ENCODE peak calls at places on chromosomes 4 and X, in nine cellular contexts. E, P, V, M, H, O, R, C and D are unnamed samples. For H3K9me3, the result is how much of the 10 kb centered on the place peaks cover.

GRCh38 chrX:33001107-33001506 is 210.2 kb downstream of the DMD start:
- DNase-seq in E (no peak), P (no peak), V (no peak), M (no peak), H (no peak), O (no peak), R (no peak), C (no peak), D (no peak)

GRCh38 chr4:102620697-102621497 is 119.7 kb downstream of the NFKB1 start:
- DNase-seq in E (no peak), P (peak), V (peak), M (no peak), H (no peak), O (no peak), R (no peak), C (peak), D (no peak)

GRCh38 chr4:64465263-64465662 is 56.0 kb upstream of the TECRL start:
- DNase-seq in E (no peak), P (no peak), V (no peak), M (no peak), H (no peak), O (no peak), R (no peak), C (no peak), D (no peak)

GRCh38 chrX:15525664-15526416 is 25.2 kb downstream of the BMX start:
- DNase-seq in E (no peak), P (no peak), V (no peak), M (no peak), H (no peak), O (no peak), R (no peak), C (no peak), D (no peak)

GRCh38 chr4:140932646-140933045 is 176.5 kb upstream of the TBC1D9 start:
- DNase-seq in E (no peak), P (no peak), V (no peak), M (no peak), H (no peak), O (no peak), R (no peak), C (no peak), D (no peak)

GRCh38 chr4:48645225-48645794 is 134.8 kb downstream of the FRYL start:
- DNase-seq in E (no peak), P (no peak), V (no peak), M (no peak), H (no peak), O (no peak), R (no peak), C (no peak), D (no peak)

GRCh38 chr4:88497859-88498409 is 25.6 kb downstream of the PYURF start:
- DNase-seq in E (no peak), P (no peak), V (no peak), M (no peak), H (no peak), O (no peak), R (no peak), C (no peak), D (no peak)

GRCh38 chr4:6546681-6547447 is 28.1 kb upstream of the MAN2B2 start:
- DNase-seq in E (peak), P (peak), V (peak), M (peak), H (no peak), O (no peak), R (peak), C (peak), D (no peak)

GRCh38 chr4:22873899-22874298 is 181.2 kb downstream of the GBA3 start:
- DNase-seq in E (no peak), P (no peak), V (no peak), M (no peak), H (no peak), O (no peak), R (no peak), C (no peak), D (no peak)

GRCh38 chr4:140257461-140258305 is 103.7 kb upstream of the MAML3 start:
- DNase-seq in E (no peak), P (no peak), V (no peak), M (no peak), H (no peak), O (no peak), R (no peak), C (peak), D (no peak)

GRCh38 chr4:39134674-39135073 is 47.7 kb upstream of the WDR19 start:
- DNase-seq in E (no peak), P (no peak), V (no peak), M (no peak), H (no peak), O (no peak), R (no peak), C (no peak), D (no peak)

GRCh38 chr4:152937535-152938236 is 1.6 kb downstream of the FHDC1 start:
- DNase-seq in E (peak), P (no peak), V (no peak), M (peak), H (no peak), O (no peak), R (peak), C (no peak), D (no peak)

GRCh38 chrX:123425471-123425870 is 241.4 kb downstream of the GRIA3 start:
- DNase-seq in E (no peak), P (no peak), V (no peak), M (no peak), H (no peak), O (no peak), R (no peak), C (no peak), D (no peak)

GRCh38 chr4:26877417-26877816 is 16.8 kb downstream of the STIM2 start:
- DNase-seq in E (no peak), P (no peak), V (no peak), M (no peak), H (no peak), O (no peak), R (no peak), C (no peak), D (no peak)
- H3K27ac ChIP-seq in E (no peak), P (no peak), V (no peak), M (peak), H (no peak), O (no peak), R (no peak), C (no peak), D (no peak)

GRCh38 chr4:120353235-120353634 is 286.6 kb upstream of the MAD2L1 start:
- DNase-seq in E (no peak), P (no peak), V (no peak), M (no peak), H (no peak), O (no peak), R (no peak), C (no peak), D (no peak)
- H3K9me3 ChIP-seq in E (under half), P (under half), V (under half), M (under half), H (under half), O (under half), R (under half), C (under half), D (under half)

GRCh38 chrX:21705215-21705614 is 47.1 kb upstream of the KLHL34 start:
- DNase-seq in E (no peak), P (no peak), V (no peak), M (no peak), H (no peak), O (no peak), R (no peak), C (no peak), D (no peak)
- H3K27ac ChIP-seq in E (no peak), P (no peak), V (no peak), M (no peak), H (no peak), O (no peak), R (no peak), C (no peak), D (no peak)

GRCh38 chr4:30614771-30615170 is 105.4 kb upstream of the PCDH7 start:
- DNase-seq in E (no peak), P (no peak), V (no peak), M (no peak), H (no peak), O (no peak), R (no peak), C (no peak), D (no peak)
- H3K9me3 ChIP-seq in E (under half), P (under half), V (under half), M (under half), H (under half), O (under half), R (under half), C (under half), D (under half)

GRCh38 chr4:114600066-114600552 is 1.5 kb downstream of the UGT8 start:
- DNase-seq in E (no peak), P (peak), V (no peak), M (no peak), H (no peak), O (no peak), R (no peak), C (no peak), D (no peak)
- H3K27ac ChIP-seq in E (no peak), P (peak), V (no peak), M (no peak), H (no peak), O (no peak), R (no peak), C (no peak), D (no peak)